ENCODE peak calls at places on chromosome 5, in five cellular contexts. One of them, this sample, is unnamed.

GRCh38 chr5:59197911-59198310 is 615.0 kb downstream of the RAB3C start:
- DNase-seq in HCT116: no peak
- DNase-seq in IMR-90: no peak
- DNase-seq in endothelial cell of umbilical vein: no peak
- DNase-seq in GM12878: no peak
- DNase-seq in this sample: no peak

GRCh38 chr5:101393795-101394450 is 490.8 kb upstream of the ST8SIA4 start:
- DNase-seq in HCT116: no peak
- DNase-seq in IMR-90: peak; percentile 0
- DNase-seq in endothelial cell of umbilical vein: no peak
- DNase-seq in GM12878: no peak
- DNase-seq in this sample: no peak

GRCh38 chr5:1836891-1837880 is 36.0 kb downstream of the NDUFS6 start:
- DNase-seq in HCT116: no peak
- DNase-seq in IMR-90: no peak
- DNase-seq in endothelial cell of umbilical vein: no peak
- DNase-seq in GM12878: no peak
- DNase-seq in this sample: no peak

GRCh38 chr5:99102073-99102697 is 173.4 kb upstream of the CHD1 start:
- DNase-seq in HCT116: no peak
- DNase-seq in IMR-90: no peak
- DNase-seq in endothelial cell of umbilical vein: no peak
- DNase-seq in GM12878: no peak
- DNase-seq in this sample: no peak

GRCh38 chr5:178827636-178828035 is 32.1 kb upstream of the ZNF354B start:
- DNase-seq in HCT116: no peak
- DNase-seq in IMR-90: no peak
- DNase-seq in endothelial cell of umbilical vein: no peak
- DNase-seq in GM12878: no peak
- DNase-seq in this sample: no peak

GRCh38 chr5:66932446-66932845 is 264.2 kb downstream of the CD180 start:
- DNase-seq in HCT116: no peak
- DNase-seq in IMR-90: no peak
- DNase-seq in endothelial cell of umbilical vein: no peak
- DNase-seq in GM12878: no peak
- DNase-seq in this sample: no peak

GRCh38 chr5:112682621-112683061 is 55.0 kb upstream of the APC start:
- DNase-seq in HCT116: no peak
- DNase-seq in IMR-90: peak; percentile 25
- DNase-seq in endothelial cell of umbilical vein: no peak
- DNase-seq in GM12878: no peak
- DNase-seq in this sample: no peak

GRCh38 chr5:169923988-169924387 is 56.3 kb downstream of the INSYN2B start:
- DNase-seq in HCT116: no peak
- DNase-seq in IMR-90: no peak
- DNase-seq in endothelial cell of umbilical vein: no peak
- DNase-seq in GM12878: peak; percentile 27
- DNase-seq in this sample: no peak

GRCh38 chr5:38265546-38266179 is 7.3 kb downstream of the EGFLAM start:
- DNase-seq in HCT116: peak; percentile 19
- DNase-seq in IMR-90: peak; percentile 40
- DNase-seq in endothelial cell of umbilical vein: peak; percentile 56
- DNase-seq in GM12878: no peak
- DNase-seq in this sample: peak; percentile 66

GRCh38 chr5:87156631-87157030 is 111.1 kb upstream of the RASA1 start:
- DNase-seq in HCT116: no peak
- DNase-seq in IMR-90: no peak
- DNase-seq in endothelial cell of umbilical vein: no peak
- DNase-seq in GM12878: no peak
- DNase-seq in this sample: no peak

GRCh38 chr5:28305891-28306290 is 1267.5 kb upstream of the CDH9 start:
- DNase-seq in HCT116: no peak
- DNase-seq in IMR-90: no peak
- DNase-seq in endothelial cell of umbilical vein: no peak
- DNase-seq in GM12878: no peak
- DNase-seq in this sample: no peak

GRCh38 chr5:51381801-51382507 is 1.3 kb upstream of the ISL1 start:
- DNase-seq in HCT116: no peak
- DNase-seq in IMR-90: no peak
- DNase-seq in endothelial cell of umbilical vein: peak; percentile 50
- DNase-seq in GM12878: no peak
- DNase-seq in this sample: no peak

GRCh38 chr5:45205403-45205961 is 396.7 kb downstream of the MRPS30 start:
- DNase-seq in HCT116: no peak
- DNase-seq in IMR-90: no peak
- DNase-seq in endothelial cell of umbilical vein: no peak
- DNase-seq in GM12878: no peak
- DNase-seq in this sample: no peak

GRCh38 chr5:73419414-73420390 is 28.9 kb downstream of the FOXD1 start:
- DNase-seq in HCT116: no peak
- DNase-seq in IMR-90: peak; percentile 86
- DNase-seq in endothelial cell of umbilical vein: no peak
- DNase-seq in GM12878: no peak
- DNase-seq in this sample: no peak

GRCh38 chr5:95113489-95113888 is 171.4 kb downstream of the MCTP1 start:
- DNase-seq in HCT116: no peak
- DNase-seq in IMR-90: peak; percentile 53
- DNase-seq in endothelial cell of umbilical vein: no peak
- DNase-seq in GM12878: no peak
- DNase-seq in this sample: no peak

GRCh38 chr5:16558984-16559629 is 57.7 kb downstream of the RETREG1 start:
- DNase-seq in HCT116: no peak
- DNase-seq in IMR-90: no peak
- DNase-seq in endothelial cell of umbilical vein: no peak
- DNase-seq in GM12878: no peak
- DNase-seq in this sample: no peak

GRCh38 chr5:78467744-78468357 is 107.4 kb downstream of the SCAMP1 start:
- DNase-seq in HCT116: no peak
- DNase-seq in IMR-90: peak; percentile 74
- DNase-seq in endothelial cell of umbilical vein: peak; percentile 67
- DNase-seq in GM12878: peak; percentile 3
- DNase-seq in this sample: no peak

GRCh38 chr5:1511037-1511436 is 12.7 kb downstream of the LPCAT1 start:
- DNase-seq in HCT116: no peak
- DNase-seq in IMR-90: no peak
- DNase-seq in endothelial cell of umbilical vein: no peak
- DNase-seq in GM12878: no peak
- DNase-seq in this sample: peak; percentile 12

GRCh38 chr5:66989286-66989685 is 207.3 kb downstream of the CD180 start:
- DNase-seq in HCT116: no peak
- DNase-seq in IMR-90: peak; percentile 51
- DNase-seq in endothelial cell of umbilical vein: no peak
- DNase-seq in GM12878: no peak
- DNase-seq in this sample: no peak

GRCh38 chr5:40736103-40736875 is 19.5 kb downstream of the TTC33 start:
- DNase-seq in HCT116: peak; percentile 50
- DNase-seq in IMR-90: peak; percentile 74
- DNase-seq in endothelial cell of umbilical vein: peak; percentile 84
- DNase-seq in GM12878: peak; percentile 37
- DNase-seq in this sample: no peak

GRCh38 chr5:40680741-40681350 is 1.1 kb downstream of the PTGER4 start:
- DNase-seq in HCT116: no peak
- DNase-seq in IMR-90: no peak
- DNase-seq in endothelial cell of umbilical vein: peak; percentile 66
- DNase-seq in GM12878: no peak
- DNase-seq in this sample: peak; percentile 60

GRCh38 chr5:92372766-92373165 is 989.6 kb upstream of the ARRDC3 start:
- DNase-seq in HCT116: no peak
- DNase-seq in IMR-90: peak; percentile 21
- DNase-seq in endothelial cell of umbilical vein: no peak
- DNase-seq in GM12878: no peak
- DNase-seq in this sample: no peak

GRCh38 chr5:158389786-158390185 is 530.8 kb upstream of the CLINT1 start:
- DNase-seq in HCT116: no peak
- DNase-seq in IMR-90: no peak
- DNase-seq in endothelial cell of umbilical vein: no peak
- DNase-seq in GM12878: no peak
- DNase-seq in this sample: no peak

GRCh38 chr5:91288117-91288516 is 95.0 kb downstream of the ARRDC3 start:
- DNase-seq in HCT116: no peak
- DNase-seq in IMR-90: peak; percentile 90
- DNase-seq in endothelial cell of umbilical vein: peak; percentile 17
- DNase-seq in GM12878: no peak
- DNase-seq in this sample: no peak

GRCh38 chr5:88785396-88786216 is 97.4 kb downstream of the MEF2C start:
- DNase-seq in HCT116: peak; percentile 96
- DNase-seq in IMR-90: peak; percentile 93
- DNase-seq in endothelial cell of umbilical vein: peak; percentile 96
- DNase-seq in GM12878: peak; percentile 43
- DNase-seq in this sample: peak; percentile 40

GRCh38 chr5:107869459-107870115 is 198.8 kb upstream of the EFNA5 start:
- DNase-seq in HCT116: peak; percentile 36
- DNase-seq in IMR-90: peak; percentile 84
- DNase-seq in endothelial cell of umbilical vein: peak; percentile 82
- DNase-seq in GM12878: no peak
- DNase-seq in this sample: no peak

GRCh38 chr5:147509041-147509709 is 693 bp downstream of the DPYSL3 start:
- DNase-seq in HCT116: no peak
- DNase-seq in IMR-90: peak; percentile 16
- DNase-seq in endothelial cell of umbilical vein: no peak
- DNase-seq in GM12878: no peak
- DNase-seq in this sample: peak; percentile 29

GRCh38 chr5:133957080-133957479 is 11.3 kb downstream of the C5orf15 start:
- DNase-seq in HCT116: no peak
- DNase-seq in IMR-90: no peak
- DNase-seq in endothelial cell of umbilical vein: no peak
- DNase-seq in GM12878: no peak
- DNase-seq in this sample: no peak

GRCh38 chr5:138654281-138654867 is 79.2 kb upstream of the HSPA9 start:
- DNase-seq in HCT116: no peak
- DNase-seq in IMR-90: peak; percentile 78
- DNase-seq in endothelial cell of umbilical vein: peak; percentile 45
- DNase-seq in GM12878: peak; percentile 75
- DNase-seq in this sample: no peak

GRCh38 chr5:67221487-67222242 is 25.1 kb upstream of the CD180 start:
- DNase-seq in HCT116: no peak
- DNase-seq in IMR-90: no peak
- DNase-seq in endothelial cell of umbilical vein: no peak
- DNase-seq in GM12878: no peak
- DNase-seq in this sample: no peak

GRCh38 chr5:17132444-17133083 is 84.9 kb upstream of the BASP1 start:
- DNase-seq in HCT116: no peak
- DNase-seq in IMR-90: peak; percentile 63
- DNase-seq in endothelial cell of umbilical vein: peak; percentile 67
- DNase-seq in GM12878: no peak
- DNase-seq in this sample: no peak

GRCh38 chr5:84637662-84638375 is 253.1 kb upstream of the EDIL3 start:
- DNase-seq in HCT116: no peak
- DNase-seq in IMR-90: no peak
- DNase-seq in endothelial cell of umbilical vein: no peak
- DNase-seq in GM12878: no peak
- DNase-seq in this sample: no peak

GRCh38 chr5:89733772-89734171 is 675.8 kb downstream of the CETN3 start:
- DNase-seq in HCT116: no peak
- DNase-seq in IMR-90: no peak
- DNase-seq in endothelial cell of umbilical vein: no peak
- DNase-seq in GM12878: no peak
- DNase-seq in this sample: no peak

GRCh38 chr5:93017854-93018253 is 563.2 kb downstream of the NR2F1-AS1 start:
- DNase-seq in HCT116: no peak
- DNase-seq in IMR-90: peak; percentile 81
- DNase-seq in endothelial cell of umbilical vein: no peak
- DNase-seq in GM12878: no peak
- DNase-seq in this sample: no peak

GRCh38 chr5:54517174-54517511 is 416 bp upstream of the SNX18 start:
- DNase-seq in HCT116: no peak
- DNase-seq in IMR-90: no peak
- DNase-seq in endothelial cell of umbilical vein: no peak
- DNase-seq in GM12878: no peak
- DNase-seq in this sample: no peak

GRCh38 chr5:54514269-54514668 is 3.3 kb upstream of the SNX18 start:
- DNase-seq in HCT116: peak; percentile 12
- DNase-seq in IMR-90: no peak
- DNase-seq in endothelial cell of umbilical vein: no peak
- DNase-seq in GM12878: no peak
- DNase-seq in this sample: no peak

GRCh38 chr5:54514841-54515432 is 2.6 kb upstream of the SNX18 start:
- DNase-seq in HCT116: no peak
- DNase-seq in IMR-90: peak; percentile 81
- DNase-seq in endothelial cell of umbilical vein: no peak
- DNase-seq in GM12878: no peak
- DNase-seq in this sample: no peak

GRCh38 chr5:54516051-54516645 is 1.4 kb upstream of the SNX18 start:
- DNase-seq in HCT116: no peak
- DNase-seq in IMR-90: peak; percentile 56
- DNase-seq in endothelial cell of umbilical vein: no peak
- DNase-seq in GM12878: no peak
- DNase-seq in this sample: no peak

GRCh38 chr5:54515634-54516033 is 1.9 kb upstream of the SNX18 start:
- DNase-seq in HCT116: no peak
- DNase-seq in IMR-90: no peak
- DNase-seq in endothelial cell of umbilical vein: no peak
- DNase-seq in GM12878: no peak
- DNase-seq in this sample: no peak
- H3K9ac ChIP-seq in HCT116: no peak overlapping the region
- H3K9ac ChIP-seq in IMR-90: no peak overlapping the region
- H3K9ac ChIP-seq in endothelial cell of umbilical vein: no peak overlapping the region
- H3K9ac ChIP-seq in GM12878: no peak overlapping the region
- H3K9ac ChIP-seq in this sample: no peak overlapping the region

GRCh38 chr5:172716796-172717313 is 54.1 kb downstream of the DUSP1 start:
- DNase-seq in HCT116: peak; percentile 59
- DNase-seq in IMR-90: peak; percentile 80
- DNase-seq in endothelial cell of umbilical vein: peak; percentile 87
- DNase-seq in GM12878: no peak
- DNase-seq in this sample: peak; percentile 84
- TF ChIP-seq CTCF in HCT116: no peak
- TF ChIP-seq CTCF in IMR-90: peak; percentile 91
- TF ChIP-seq CTCF in endothelial cell of umbilical vein: peak; percentile 88
- TF ChIP-seq CTCF in GM12878: peak; percentile 84
- TF ChIP-seq CTCF in this sample: peak; percentile 86

GRCh38 chr5:81360640-81361039 is 33.3 kb downstream of the ACOT12 start:
- DNase-seq in HCT116: no peak
- DNase-seq in IMR-90: no peak
- DNase-seq in endothelial cell of umbilical vein: no peak
- DNase-seq in GM12878: no peak
- DNase-seq in this sample: no peak

GRCh38 chr5:81359108-81359507 is 34.8 kb downstream of the ACOT12 start:
- DNase-seq in HCT116: no peak
- DNase-seq in IMR-90: no peak
- DNase-seq in endothelial cell of umbilical vein: no peak
- DNase-seq in GM12878: no peak
- DNase-seq in this sample: peak; percentile 25

GRCh38 chr5:81361600-81361999 is 32.3 kb downstream of the ACOT12 start:
- DNase-seq in HCT116: no peak
- DNase-seq in IMR-90: no peak
- DNase-seq in endothelial cell of umbilical vein: no peak
- DNase-seq in GM12878: no peak
- DNase-seq in this sample: no peak

GRCh38 chr5:81365541-81365940 is 28.4 kb downstream of the ACOT12 start:
- DNase-seq in HCT116: no peak
- DNase-seq in IMR-90: no peak
- DNase-seq in endothelial cell of umbilical vein: no peak
- DNase-seq in GM12878: no peak
- DNase-seq in this sample: no peak

GRCh38 chr5:81363093-81363886 is 30.6 kb downstream of the ACOT12 start:
- DNase-seq in HCT116: no peak
- DNase-seq in IMR-90: no peak
- DNase-seq in endothelial cell of umbilical vein: no peak
- DNase-seq in GM12878: no peak
- DNase-seq in this sample: no peak
- H3K9ac ChIP-seq in HCT116: no peak overlapping the region
- H3K9ac ChIP-seq in IMR-90: no peak overlapping the region
- H3K9ac ChIP-seq in endothelial cell of umbilical vein: no peak overlapping the region
- H3K9ac ChIP-seq in GM12878: no peak overlapping the region
- H3K9ac ChIP-seq in this sample: no peak overlapping the region

GRCh38 chr5:34915139-34915855 is at the start of the genes BRIX1 and RAD1:
- DNase-seq in HCT116: peak; percentile 95
- DNase-seq in IMR-90: peak; percentile 98
- DNase-seq in endothelial cell of umbilical vein: peak; percentile 98
- DNase-seq in GM12878: peak; percentile 86
- DNase-seq in this sample: peak; percentile 97
- TF ChIP-seq CTCF in HCT116: no peak
- TF ChIP-seq CTCF in IMR-90: no peak
- TF ChIP-seq CTCF in endothelial cell of umbilical vein: no peak
- TF ChIP-seq CTCF in GM12878: peak; percentile 12
- TF ChIP-seq CTCF in this sample: no peak

This sample was measured in colonic mucosa.